ENCODE peak calls at places on chromosome 19, in ten cellular contexts. W, A, P, O, G, M, B, X, C and H are unnamed samples.

GRCh38 chr19:6776999-6777398 is 4.5 kb downstream of the VAV1 start:
- DNase-seq in P (no peak), B (no peak), O (no peak), X (no peak), A (no peak), W (no peak), M (no peak), G (no peak), C (no peak), H (no peak)

GRCh38 chr19:32230441-32230840 is 115.0 kb upstream of the ZNF507 start:
- DNase-seq in M (no peak), W (no peak), C (no peak), P (no peak), O (no peak), X (no peak), A (no peak), G (no peak), B (no peak), H (no peak)

GRCh38 chr19:16359074-16359473 is 34.4 kb downstream of the KLF2 start:
- DNase-seq in A (no peak), X (no peak), C (no peak), B (no peak), O (no peak), M (no peak), W (no peak), G (no peak), P (no peak), H (no peak)

GRCh38 chr19:2046046-2046907 is 4.8 kb downstream of the MKNK2 start:
- DNase-seq in M (no peak), G (no peak), C (peak), W (no peak), A (no peak), B (no peak), O (no peak), P (no peak), X (no peak), H (no peak)

GRCh38 chr19:3098515-3099346 is 4.6 kb downstream of the GNA11 start:
- DNase-seq in A (no peak), X (peak), G (no peak), M (no peak), P (no peak), O (peak), C (peak), B (no peak), W (no peak), H (no peak)

GRCh38 chr19:49210108-49210900 is 52.7 kb downstream of the TRPM4 start:
- DNase-seq in P (no peak), W (peak), X (peak), O (no peak), M (no peak), C (no peak), B (no peak), G (no peak), A (no peak), H (no peak)

GRCh38 chr19:12778020-12778904 is 2.9 kb upstream of the HOOK2 start:
- DNase-seq in W (peak), O (peak), M (no peak), B (peak), G (no peak), X (peak), P (no peak), C (peak), A (peak), H (peak)

GRCh38 chr19:44645407-44646048 is 1.8 kb downstream of the PVR start:
- DNase-seq in C (no peak), B (no peak), X (no peak), A (no peak), P (no peak), O (no peak), G (no peak), W (no peak), M (no peak), H (no peak)

GRCh38 chr19:49567722-49568454 is 12.5 kb downstream of the NOSIP start:
- DNase-seq in O (no peak), X (no peak), G (peak), B (peak), P (no peak), A (no peak), M (no peak), W (no peak), C (no peak), H (no peak)

GRCh38 chr19:42170052-42170451 is 37.8 kb upstream of the POU2F2 start:
- DNase-seq in O (no peak), C (no peak), M (no peak), A (no peak), B (no peak), X (no peak), P (no peak), W (no peak), G (no peak), H (no peak)

GRCh38 chr19:29845576-29846176 is 33.9 kb downstream of the CCNE1 start:
- DNase-seq in X (no peak), O (peak), G (no peak), C (peak), W (peak), A (no peak), B (peak), P (no peak), M (no peak), H (peak)

GRCh38 chr19:45791744-45792481 is 732 bp downstream of the DMWD start:
- DNase-seq in A (no peak), G (no peak), B (no peak), P (no peak), X (no peak), C (no peak), O (no peak), M (no peak), W (peak), H (no peak)

GRCh38 chr19:18435185-18435841 is 2.6 kb downstream of the ISYNA1 start:
- DNase-seq in W (no peak), C (no peak), P (no peak), M (no peak), A (no peak), X (no peak), G (no peak), B (no peak), O (no peak), H (no peak)

GRCh38 chr19:38713865-38714264 is 30.4 kb downstream of the CAPN12 start:
- DNase-seq in C (no peak), W (no peak), G (no peak), M (no peak), O (no peak), X (no peak), B (no peak), P (no peak), A (no peak), H (no peak)

GRCh38 chr19:48629599-48630288 is 7.4 kb downstream of the DBP start:
- DNase-seq in W (no peak), B (no peak), C (peak), A (no peak), X (peak), G (no peak), M (no peak), O (no peak), P (no peak), H (no peak)

GRCh38 chr19:42420055-42420544 is 7.1 kb downstream of the LIPE start:
- DNase-seq in A (no peak), O (peak), W (peak), P (no peak), B (peak), M (peak), C (peak), G (peak), X (no peak), H (peak)

GRCh38 chr19:30931307-30931706 is 417.9 kb downstream of the TSHZ3 start:
- DNase-seq in C (no peak), G (no peak), A (no peak), B (no peak), P (no peak), O (no peak), M (no peak), W (no peak), X (no peak), H (no peak)

GRCh38 chr19:45863840-45864628 is at the start of gene FOXA3:
- DNase-seq in X (peak), G (no peak), W (peak), P (no peak), C (peak), M (no peak), O (peak), A (no peak), B (no peak), H (no peak)

GRCh38 chr19:4897146-4897545 is 5.5 kb downstream of the ARRDC5 start:
- DNase-seq in G (no peak), B (no peak), X (no peak), M (no peak), O (no peak), A (no peak), W (no peak), P (no peak), C (no peak), H (no peak)

GRCh38 chr19:41325947-41326706 is 16.2 kb downstream of the CCDC97 start:
- DNase-seq in M (no peak), A (no peak), O (peak), C (peak), G (no peak), B (no peak), X (no peak), P (no peak), W (peak), H (no peak)

GRCh38 chr19:8877854-8878705 is 45.9 kb downstream of the MBD3L1 start:
- DNase-seq in B (no peak), W (peak), X (no peak), C (no peak), P (no peak), O (no peak), A (no peak), M (no peak), G (no peak), H (no peak)

GRCh38 chr19:38055655-38056521 is 148.9 kb downstream of the SIPA1L3 start:
- DNase-seq in X (no peak), B (no peak), P (no peak), A (no peak), G (no peak), W (no peak), C (no peak), O (no peak), M (no peak), H (no peak)

GRCh38 chr19:7787141-7787540 is 24.1 kb downstream of the CLEC4M start:
- DNase-seq in X (no peak), C (peak), B (no peak), P (no peak), W (no peak), A (no peak), G (no peak), O (no peak), M (no peak), H (no peak)

GRCh38 chr19:30069535-30070197 is 127.6 kb downstream of the URI1 start:
- DNase-seq in W (no peak), M (no peak), G (no peak), B (no peak), P (no peak), O (no peak), C (no peak), X (no peak), A (no peak), H (no peak)

GRCh38 chr19:1624458-1624857 is 19.2 kb upstream of the UQCR11 start:
- DNase-seq in O (peak), M (no peak), P (no peak), W (peak), C (peak), A (peak), X (no peak), B (peak), G (no peak), H (peak)

GRCh38 chr19:38209671-38210457 is 14.2 kb downstream of the DPF1 start:
- DNase-seq in C (peak), X (peak), B (no peak), W (peak), O (peak), G (no peak), M (no peak), P (no peak), A (peak), H (no peak)

GRCh38 chr19:54462072-54462712 is 1.4 kb downstream of the LENG9 start:
- DNase-seq in O (no peak), M (no peak), W (no peak), B (no peak), P (no peak), A (no peak), X (no peak), C (no peak), G (no peak), H (no peak)